ENCODE peak calls at places on chromosomes 13 and 19, in four cellular contexts. N is NT2/D1; W is stimulated activated CD8-positive, alpha-beta memory T cell treated with anti-CD3 and anti-CD28 coated beads, Interleukin-2, amount 100 ng/mL, for 48 hours; L is AG04450. B is an unnamed sample.

GRCh38 chr13:51044023-51044665 is 66.9 kb downstream of the C13orf42 start:
- DNase-seq in N (no peak), W (no peak), L (no peak), B (no peak)

GRCh38 chr19:18468517-18468916 is 30.6 kb upstream of the ISYNA1 start:
- DNase-seq in N (no peak), W (no peak), L (no peak), B (no peak)

GRCh38 chr19:39771751-39772150 is 6.9 kb upstream of the LEUTX start:
- DNase-seq in N (no peak), W (no peak), L (no peak), B (no peak)

GRCh38 chr13:111474136-111475002 is 153.9 kb downstream of the TEX29 start:
- DNase-seq in N (peak), W (no peak), L (peak), B (no peak)

GRCh38 chr19:44875666-44876418 is 15.2 kb upstream of the TOMM40 start:
- DNase-seq in N (no peak), W (no peak), L (no peak), B (no peak)

GRCh38 chr13:46846736-46847135 is 49.8 kb upstream of the ESD start:
- DNase-seq in N (no peak), W (no peak), L (no peak), B (no peak)

GRCh38 chr13:75329723-75330122 is 152.2 kb downstream of the TBC1D4 start:
- DNase-seq in N (no peak), W (no peak), L (no peak), B (no peak)

GRCh38 chr19:10884273-10884672 is 12.9 kb downstream of the CARM1 start:
- DNase-seq in N (no peak), W (no peak), L (no peak), B (no peak)

GRCh38 chr13:32537580-32538233 is 888 bp downstream of the N4BP2L2 start:
- DNase-seq in N (no peak), W (peak), L (no peak), B (no peak)

GRCh38 chr13:18235756-18236527 is 945.7 kb downstream of the TUBA3C start:
- DNase-seq in N (no peak), W (no peak), L (no peak), B (no peak)

GRCh38 chr19:54128441-54128725 is 9.2 kb upstream of the CNOT3 start:
- DNase-seq in N (no peak), W (no peak), L (no peak), B (no peak)

GRCh38 chr13:52926971-52927370 is 78.5 kb upstream of the PCDH8 start:
- DNase-seq in N (no peak), W (no peak), L (no peak), B (no peak)

GRCh38 chr13:111156421-111156820 is 41.3 kb downstream of the ARHGEF7 start:
- DNase-seq in N (no peak), W (no peak), L (no peak), B (no peak)

GRCh38 chr13:75910591-75910990 is 274.5 kb downstream of the LMO7 start:
- DNase-seq in N (no peak), W (no peak), L (no peak), B (no peak)

GRCh38 chr13:29886446-29886845 is 36.0 kb upstream of the UBL3 start:
- DNase-seq in N (no peak), W (peak), L (no peak), B (no peak)

GRCh38 chr13:26050568-26051230 is 1.1 kb downstream of the SHISA2 start:
- DNase-seq in N (no peak), W (no peak), L (no peak), B (no peak)

GRCh38 chr19:48900477-48901452 is 653 bp downstream of the NUCB1 start:
- DNase-seq in N (no peak), W (no peak), L (no peak), B (no peak)

GRCh38 chr13:50892162-50892944 is 17.2 kb upstream of the RNASEH2B start:
- DNase-seq in N (no peak), W (no peak), L (no peak), B (no peak)

GRCh38 chr13:25415196-25415595 is 43.4 kb downstream of the ATP8A2 start:
- DNase-seq in N (no peak), W (no peak), L (no peak), B (no peak)

GRCh38 chr19:16355293-16356043 is 30.8 kb downstream of the KLF2 start:
- DNase-seq in N (no peak), W (no peak), L (no peak), B (no peak)

GRCh38 chr13:113930711-113931637 is 42.9 kb downstream of the C13orf46 start:
- DNase-seq in N (no peak), W (peak), L (no peak), B (no peak)

GRCh38 chr19:51564791-51565190 is 6.3 kb upstream of the ZNF175 start:
- DNase-seq in N (peak), W (no peak), L (no peak), B (no peak)

GRCh38 chr13:39818953-39819352 is 163.5 kb downstream of the COG6 start:
- DNase-seq in N (no peak), W (no peak), L (no peak), B (peak)

GRCh38 chr13:53336441-53337160 is 308.0 kb downstream of the OLFM4 start:
- DNase-seq in N (no peak), W (no peak), L (no peak), B (no peak)

GRCh38 chr19:45791744-45792481 is 732 bp downstream of the DMWD start:
- DNase-seq in N (no peak), W (no peak), L (no peak), B (no peak)

B was measured in brain pericyte.